ENCODE peak calls at places on chromosomes 11 and 22, in four cellular contexts. R, V, J and L are unnamed samples.

GRCh38 chr11:1568451-1568911 is 3.6 kb downstream of the DUSP8 start:
- DNase-seq in V (no peak), J (peak), R (no peak), L (no peak)

GRCh38 chr11:10329935-10330334 is 25.1 kb downstream of the ADM start:
- DNase-seq in J (no peak), V (no peak), R (no peak), L (peak)

GRCh38 chr11:31366795-31367194 is 2.7 kb downstream of the DCDC1 start:
- DNase-seq in R (no peak), V (no peak), J (peak), L (no peak)

GRCh38 chr11:126290887-126291286 is 8.0 kb downstream of the TIRAP start:
- DNase-seq in V (peak), J (no peak), R (no peak), L (no peak)

GRCh38 chr11:3340025-3340424 is 38.9 kb downstream of the ZNF195 start:
- DNase-seq in J (no peak), R (no peak), V (no peak), L (peak)

GRCh38 chr11:101860694-101861371 is 54.0 kb upstream of the CEP126 start:
- DNase-seq in R (no peak), J (peak), V (peak), L (peak)

GRCh38 chr11:44005076-44005800 is 42.5 kb upstream of the ACCSL start:
- DNase-seq in J (no peak), V (no peak), R (no peak), L (no peak)

GRCh38 chr22:36385491-36386350 is 2.0 kb downstream of the MYH9 start:
- DNase-seq in V (peak), J (peak), R (no peak), L (peak)

GRCh38 chr11:96035744-96036087 is 111.8 kb upstream of the MTMR2 start:
- DNase-seq in V (no peak), R (no peak), J (no peak), L (no peak)

GRCh38 chr11:93528757-93529639 is 14.2 kb downstream of the SMCO4 start:
- DNase-seq in R (no peak), V (no peak), J (no peak), L (no peak)

GRCh38 chr22:19772673-19773469 is 12.3 kb downstream of the TBX1 start:
- DNase-seq in J (no peak), R (no peak), V (no peak), L (no peak)

GRCh38 chr11:79304599-79305212 is 136.1 kb downstream of the TENM4 start:
- DNase-seq in J (no peak), V (no peak), R (no peak), L (no peak)

GRCh38 chr11:3738241-3738640 is 59.1 kb downstream of the NUP98 start:
- DNase-seq in R (no peak), V (no peak), J (no peak), L (no peak)

GRCh38 chr11:1040428-1041148 is 4.1 kb upstream of the MUC6 start:
- DNase-seq in R (no peak), J (no peak), V (no peak), L (no peak)

GRCh38 chr11:66070604-66071325 is 693 bp downstream of the PACS1 start:
- DNase-seq in V (no peak), J (peak), R (no peak), L (peak)

GRCh38 chr11:85918910-85919794 is 64.0 kb downstream of the CCDC83 start:
- DNase-seq in R (no peak), V (no peak), J (no peak), L (no peak)

GRCh38 chr22:17313591-17313990 is 55.7 kb upstream of the CECR2 start:
- DNase-seq in J (no peak), R (no peak), V (no peak), L (no peak)